ENCODE peak calls at places on chromosomes 3 and 15, in four cellular contexts. F, K, C and H are unnamed samples.

GRCh38 chr15:62932436-62932835 is 110.1 kb upstream of the TPM1 start:
- DNase-seq in C (no peak), K (no peak), F (peak; percentile 97), H (no peak)

GRCh38 chr3:36494461-36495109 is 114.3 kb downstream of the STAC start:
- DNase-seq in F (peak; percentile 77), C (no peak), K (peak; percentile 34), H (peak; percentile 76)

GRCh38 chr3:53232641-53233377 is 23.0 kb downstream of the TKT start:
- DNase-seq in K (no peak), C (no peak), F (peak; percentile 23), H (no peak)

GRCh38 chr3:105093371-105093770 is 273.3 kb upstream of the ALCAM start:
- DNase-seq in K (no peak), C (no peak), F (no peak), H (no peak)

GRCh38 chr3:177418787-177419186 is 221.5 kb upstream of the TBL1XR1 start:
- DNase-seq in C (no peak), F (peak; percentile 36), K (no peak), H (no peak)

GRCh38 chr3:69385723-69386483 is at the start of gene FRMD4B:
- DNase-seq in C (peak; percentile 74), F (peak; percentile 24), K (peak; percentile 73), H (no peak)

GRCh38 chr15:61623746-61624145 is 394.6 kb upstream of the RORA start:
- DNase-seq in K (no peak), F (no peak), C (no peak), H (no peak)

GRCh38 chr3:64674591-64675076 is 13.2 kb downstream of the ADAMTS9 start:
- DNase-seq in C (no peak), K (no peak), F (peak; percentile 74), H (no peak)

GRCh38 chr3:143421556-143421955 is 302.0 kb downstream of the CHST2 start:
- DNase-seq in C (no peak), F (peak; percentile 32), K (no peak), H (no peak)

GRCh38 chr15:58114812-58115211 is 23.4 kb upstream of the AQP9 start:
- DNase-seq in F (no peak), K (no peak), C (no peak), H (no peak)

GRCh38 chr3:123618768-123619484 is 34.1 kb upstream of the HACD2 start:
- DNase-seq in K (peak; percentile 56), C (peak; percentile 73), F (peak; percentile 74), H (peak; percentile 89)

GRCh38 chr3:66577804-66578203 is 77.0 kb upstream of the LRIG1 start:
- DNase-seq in C (no peak), F (no peak), K (no peak), H (no peak)

GRCh38 chr3:134449951-134450350 is 35.8 kb downstream of the ANAPC13 start:
- DNase-seq in F (no peak), C (no peak), K (no peak), H (no peak)

GRCh38 chr3:138245026-138245425 is 57.9 kb downstream of the ARMC8 start:
- DNase-seq in K (no peak), C (no peak), F (no peak), H (no peak)

GRCh38 chr15:40939909-40940801 is 11.0 kb downstream of the DLL4 start:
- DNase-seq in F (no peak), C (peak; percentile 76), K (no peak), H (no peak)

GRCh38 chr15:49031764-49032270 is 14.4 kb downstream of the SECISBP2L start:
- DNase-seq in K (no peak), F (peak; percentile 48), C (no peak), H (no peak)

GRCh38 chr3:5002174-5002870 is 23.1 kb downstream of the BHLHE40 start:
- DNase-seq in F (no peak), C (no peak), K (no peak), H (no peak)

GRCh38 chr15:82093774-82094211 is 48.0 kb upstream of the MEX3B start:
- DNase-seq in F (peak; percentile 93), K (no peak), C (no peak), H (peak; percentile 85)

GRCh38 chr3:8793242-8793641 is 23.8 kb upstream of the OXTR start:
- DNase-seq in K (no peak), C (no peak), F (peak; percentile 88), H (no peak)

GRCh38 chr15:74857671-74858365 is 14.9 kb upstream of the ULK3 start:
- DNase-seq in F (no peak), C (no peak), K (no peak), H (no peak)
- H3K4me3 ChIP-seq in F (no peak overlapping the region), C (no peak overlapping the region), K (no peak overlapping the region), H (no peak overlapping the region)

DNA sequence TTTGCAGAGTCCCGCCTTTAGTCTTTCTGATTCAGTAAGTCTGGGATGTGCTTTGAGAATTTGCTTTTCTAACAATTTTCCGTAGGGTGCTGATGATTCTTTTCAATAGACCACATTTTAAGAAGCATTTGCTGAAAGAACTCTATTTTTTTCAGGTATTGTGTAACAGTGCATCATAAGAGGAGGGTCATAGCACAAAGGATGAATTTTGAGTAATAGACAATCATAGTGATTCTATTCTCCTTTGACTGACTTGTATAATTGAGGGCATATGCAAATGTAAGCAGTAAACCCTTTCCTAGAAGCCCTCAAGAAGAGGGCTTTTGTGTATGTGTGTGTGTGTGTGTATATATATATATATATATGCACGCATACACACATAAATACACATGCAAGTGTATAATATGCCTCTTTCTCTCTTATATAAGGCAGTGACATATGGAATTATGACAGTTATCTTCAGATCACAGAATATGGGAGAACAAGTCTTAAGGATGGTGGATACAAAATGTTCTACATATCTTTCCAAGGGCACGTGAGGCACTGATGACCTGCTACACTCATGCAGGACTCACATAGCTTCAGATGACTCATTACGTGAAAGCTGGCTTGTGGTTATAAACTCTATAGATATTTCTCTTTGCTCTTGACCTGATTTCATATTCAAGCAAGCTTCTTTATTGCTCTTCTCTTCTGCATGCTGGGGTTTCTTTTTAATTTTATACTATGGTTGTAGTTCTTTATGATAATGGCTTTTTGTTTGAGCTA is 6.5 kb upstream of the PLSCR1 start:
- DNase-seq in K (no peak), C (no peak), F (peak; percentile 90), H (peak; percentile 89)
- H3K4me3 ChIP-seq in K (no peak overlapping the region), C (no peak overlapping the region), F (no peak overlapping the region), H (no peak overlapping the region)

GRCh38 chr3:23808525-23808924 is 2.8 kb downstream of the UBE2E1 start:
- DNase-seq in K (no peak), F (no peak), C (no peak), H (no peak)
- H3K4me3 ChIP-seq in K (peak overlapping the region; percentile 93), F (no peak overlapping the region), C (peak overlapping the region; percentile 3), H (no peak overlapping the region)

GRCh38 chr15:78597583-78597982 is 23.2 kb downstream of the CHRNA3 start:
- DNase-seq in K (no peak), C (no peak), F (no peak), H (no peak)
- H3K4me3 ChIP-seq in K (no peak overlapping the region), C (no peak overlapping the region), F (no peak overlapping the region), H (no peak overlapping the region)

GRCh38 chr3:47578691-47579632 is at the start of gene CSPG5:
- DNase-seq in F (no peak), C (no peak), K (peak; percentile 37), H (no peak)
- H3K4me3 ChIP-seq in F (peak within 1 kb of the TSS; percentile 47), C (peak within 1 kb of the TSS; percentile 55), K (peak within 1 kb of the TSS; percentile 72), H (peak within 1 kb of the TSS; percentile 58)